ENCODE peak calls at places on chromosomes 6 and 20, in five cellular contexts. P is uterus; V is naive thymus-derived CD4-positive, alpha-beta T cell; E is CD8-positive, alpha-beta memory T cell; A is neuronal stem cell. T is an unnamed sample.

GRCh38 chr20:60786686-60787217 is 465.3 kb upstream of the CDH4 start:
- DNase-seq in P (no peak), V (no peak), E (no peak), A (no peak), T (no peak)

GRCh38 chr20:45951474-45951873 is 17.0 kb downstream of the PCIF1 start:
- DNase-seq in P (no peak), V (no peak), E (no peak), A (no peak), T (no peak)

GRCh38 chr6:69894578-69895347 is 28.4 kb downstream of the COL19A1 start:
- DNase-seq in P (no peak), V (no peak), E (no peak), A (no peak), T (no peak)

GRCh38 chr20:47252879-47253307 is 103.6 kb downstream of the ZMYND8 start:
- DNase-seq in P (no peak), V (no peak), E (no peak), A (no peak), T (no peak)

GRCh38 chr6:28488916-28489365 is 26.7 kb downstream of the GPX6 start:
- DNase-seq in P (peak; percentile 58), V (peak; percentile 55), E (no peak), A (peak; percentile 57), T (no peak)

GRCh38 chr20:61957961-61958715 is 107.5 kb downstream of the TAF4 start:
- DNase-seq in P (no peak), V (no peak), E (no peak), A (no peak), T (peak; percentile 33)

GRCh38 chr6:92538296-92538695 is 881.1 kb downstream of the EPHA7 start:
- DNase-seq in P (no peak), V (no peak), E (no peak), A (peak; percentile 1), T (no peak)

GRCh38 chr20:35510946-35511735 is 18.3 kb downstream of the C20orf173 start:
- DNase-seq in P (no peak), V (no peak), E (no peak), A (no peak), T (peak; percentile 21)

GRCh38 chr20:19924255-19924654 is 92.9 kb upstream of the NAA20 start:
- DNase-seq in P (no peak), V (no peak), E (no peak), A (no peak), T (no peak)

GRCh38 chr6:150229775-150230561 is 87.1 kb downstream of the PPP1R14C start:
- DNase-seq in P (no peak), V (no peak), E (no peak), A (no peak), T (no peak)

GRCh38 chr6:12173670-12174069 is 116.5 kb upstream of the EDN1 start:
- DNase-seq in P (no peak), V (no peak), E (no peak), A (peak; percentile 55), T (no peak)

GRCh38 chr6:3568396-3569082 is 111.7 kb upstream of the SLC22A23 start:
- DNase-seq in P (no peak), V (no peak), E (no peak), A (no peak), T (no peak)

GRCh38 chr20:49851991-49852390 is 39.4 kb downstream of the SLC9A8 start:
- DNase-seq in P (no peak), V (no peak), E (no peak), A (no peak), T (peak; percentile 77)

GRCh38 chr6:130150906-130151305 is 71.8 kb downstream of the SAMD3 start:
- DNase-seq in P (no peak), V (no peak), E (no peak), A (no peak), T (no peak)

GRCh38 chr20:53914091-53914860 is 156.1 kb downstream of the BCAS1 start:
- DNase-seq in P (no peak), V (no peak), E (no peak), A (no peak), T (no peak)

GRCh38 chr20:37390891-37391525 is 45.1 kb downstream of the SRC start:
- DNase-seq in P (no peak), V (no peak), E (no peak), A (no peak), T (peak; percentile 58)

GRCh38 chr6:127967708-127968107 is 66.8 kb upstream of the THEMIS start:
- DNase-seq in P (no peak), V (peak; percentile 44), E (no peak), A (no peak), T (no peak)

GRCh38 chr20:8449120-8449519 is 317.1 kb downstream of the PLCB1 start:
- DNase-seq in P (no peak), V (no peak), E (no peak), A (no peak), T (no peak)

GRCh38 chr6:4819706-4820283 is 43.6 kb downstream of the CDYL start:
- DNase-seq in P (no peak), V (no peak), E (no peak), A (no peak), T (no peak)

GRCh38 chr6:53043626-53044025 is 21.6 kb upstream of the FBXO9 start:
- DNase-seq in P (no peak), V (no peak), E (no peak), A (no peak), T (no peak)
- H3K27ac ChIP-seq in P (no peak overlapping the region), V (no peak overlapping the region), E (no peak overlapping the region), A (no peak overlapping the region), T (no peak overlapping the region)

GRCh38 chr6:43173496-43174262 is 2.6 kb downstream of the SRF start:
- DNase-seq in P (no peak), V (peak; percentile 31), E (peak; percentile 10), A (no peak), T (no peak)

GRCh38 chr6:43170452-43171283 is at the start of gene SRF:
- DNase-seq in P (peak; percentile 100), V (peak; percentile 98), E (peak; percentile 99), A (peak; percentile 100), T (peak; percentile 100)

GRCh38 chr6:43174263-43175112 is 3.4 kb downstream of the SRF start:
- DNase-seq in P (peak; percentile 98), V (peak; percentile 88), E (peak; percentile 94), A (peak; percentile 96), T (peak; percentile 97)

GRCh38 chr6:43171284-43172126 is 436 bp downstream of the SRF start:
- DNase-seq in P (no peak), V (peak; percentile 49), E (peak; percentile 18), A (no peak), T (peak; percentile 82)

GRCh38 chr6:43172127-43173007 is 1.3 kb downstream of the SRF start:
- DNase-seq in P (peak; percentile 61), V (peak; percentile 29), E (peak; percentile 44), A (peak; percentile 35), T (peak; percentile 86)
- H3K27ac ChIP-seq in P (peak overlapping the region; percentile 97), V (peak overlapping the region; percentile 73), E (peak overlapping the region; percentile 88), A (no peak overlapping the region), T (peak overlapping the region; percentile 98)

GRCh38 chr6:32195902-32196681 is 3.6 kb upstream of the GPSM3 start:
- DNase-seq in P (peak; percentile 96), V (no peak), E (peak; percentile 75), A (peak; percentile 84), T (peak; percentile 95)

GRCh38 chr6:32195652-32195901 is 3.1 kb upstream of the GPSM3 start:
- DNase-seq in P (peak; percentile 100), V (peak; percentile 99), E (peak; percentile 100), A (peak; percentile 100), T (peak; percentile 100)

GRCh38 chr6:32194825-32195651 is 2.6 kb upstream of the GPSM3 start:
- DNase-seq in P (no peak), V (no peak), E (no peak), A (no peak), T (no peak)

GRCh38 chr6:32192608-32193039 is at the start of gene GPSM3:
- DNase-seq in P (no peak), V (peak; percentile 77), E (peak; percentile 44), A (no peak), T (peak; percentile 79)

GRCh38 chr6:32194388-32194787 is 1.9 kb upstream of the GPSM3 start:
- DNase-seq in P (no peak), V (no peak), E (no peak), A (no peak), T (no peak)
- H3K27ac ChIP-seq in P (peak overlapping the region; percentile 100), V (peak overlapping the region; percentile 97), E (peak overlapping the region; percentile 99), A (no peak overlapping the region), T (no peak overlapping the region)

GRCh38 chr20:32943490-32944052 is 60.7 kb downstream of the SUN5 start:
- DNase-seq in P (no peak), V (no peak), E (no peak), A (no peak), T (no peak)
- H3K27ac ChIP-seq in P (no peak overlapping the region), V (no peak overlapping the region), E (no peak overlapping the region), A (no peak overlapping the region), T (no peak overlapping the region)

DNA sequence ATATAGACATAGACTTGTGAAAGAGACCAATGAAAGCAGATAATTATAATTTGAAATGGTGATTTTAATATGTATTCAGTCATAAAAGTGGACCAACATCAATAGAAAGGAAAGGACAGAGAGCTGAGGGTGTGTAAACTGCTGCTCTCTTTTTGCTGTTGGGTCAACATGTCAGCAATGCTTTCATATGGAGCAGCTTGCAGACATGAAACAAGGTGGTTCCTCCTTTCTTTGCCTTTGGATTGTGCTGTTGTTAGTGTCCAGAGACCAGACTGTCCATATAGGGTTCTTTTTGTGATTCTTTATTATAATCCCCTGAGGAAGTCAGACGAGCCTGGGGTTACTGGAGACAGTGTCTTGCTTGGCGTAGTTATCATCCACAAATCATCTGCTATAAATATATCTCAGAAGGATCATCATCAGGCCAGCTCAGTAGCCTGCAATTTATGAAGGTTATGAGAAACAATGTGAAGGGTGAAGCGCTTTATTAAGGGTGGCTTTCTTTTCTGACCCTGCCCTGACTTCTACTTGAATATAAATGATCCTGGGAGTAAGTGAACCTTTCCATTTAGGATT is 2.4 kb upstream of the ADGRB3 start:
- DNase-seq in P (no peak), V (no peak), E (no peak), A (no peak), T (no peak)
- H3K27ac ChIP-seq in P (no peak overlapping the region), V (no peak overlapping the region), E (no peak overlapping the region), A (no peak overlapping the region), T (no peak overlapping the region)

GRCh38 chr6:45572833-45573232 is 195.1 kb upstream of the SUPT3H start:
- DNase-seq in P (no peak), V (no peak), E (no peak), A (no peak), T (no peak)

GRCh38 chr6:45574013-45574412 is 196.3 kb upstream of the SUPT3H start:
- DNase-seq in P (no peak), V (no peak), E (no peak), A (no peak), T (no peak)

GRCh38 chr6:45576648-45577624 is 199.2 kb upstream of the SUPT3H start:
- DNase-seq in P (no peak), V (no peak), E (no peak), A (no peak), T (no peak)

GRCh38 chr6:45574885-45575284 is 197.2 kb upstream of the SUPT3H start:
- DNase-seq in P (no peak), V (no peak), E (no peak), A (no peak), T (no peak)

GRCh38 chr6:45577836-45578504 is 200.2 kb upstream of the SUPT3H start:
- DNase-seq in P (no peak), V (no peak), E (no peak), A (no peak), T (no peak)
- H3K27ac ChIP-seq in P (peak overlapping the region; percentile 55), V (no peak overlapping the region), E (no peak overlapping the region), A (no peak overlapping the region), T (no peak overlapping the region)

GRCh38 chr20:2539341-2539740 is 3.0 kb downstream of the TMC2 start:
- DNase-seq in P (no peak), V (no peak), E (no peak), A (no peak), T (no peak)
- H3K27ac ChIP-seq in P (no peak overlapping the region), V (no peak overlapping the region), E (no peak overlapping the region), A (no peak overlapping the region), T (no peak overlapping the region)